ENCODE peak calls at places on chromosomes 11 and 22, in four cellular contexts. C is Panc1, I is mesenchymal stem cell, O is PC-9. G is an unnamed sample.

GRCh38 chr11:85809191-85809590 is 1.8 kb downstream of the SYTL2 start:
- DNase-seq in C (no peak), I (no peak), O (no peak), G (no peak)

GRCh38 chr11:78595431-78596130 is 20.9 kb upstream of the NARS2 start:
- DNase-seq in C (no peak), I (peak; percentile 55), O (no peak), G (no peak)

GRCh38 chr11:69298778-69299461 is 5.0 kb downstream of the MYEOV start:
- DNase-seq in C (no peak), I (peak; percentile 50), O (no peak), G (no peak)

GRCh38 chr11:102783016-102783415 is 2.6 kb upstream of the MMP10 start:
- DNase-seq in C (no peak), I (no peak), O (no peak), G (no peak)

GRCh38 chr22:17782621-17783020 is 8.4 kb upstream of the BID start:
- DNase-seq in C (no peak), I (no peak), O (no peak), G (no peak)

GRCh38 chr11:78835646-78836045 is 261.0 kb upstream of the NARS2 start:
- DNase-seq in C (no peak), I (no peak), O (no peak), G (no peak)

GRCh38 chr11:112784323-112785073 is 176.7 kb upstream of the NCAM1 start:
- DNase-seq in C (no peak), I (peak; percentile 2), O (no peak), G (no peak)

GRCh38 chr22:46084943-46085830 is 65.1 kb upstream of the PPARA start:
- DNase-seq in C (no peak), I (no peak), O (no peak), G (no peak)

GRCh38 chr11:86477495-86478155 is 102.9 kb downstream of the CCDC81 start:
- DNase-seq in C (no peak), I (peak; percentile 23), O (no peak), G (no peak)

GRCh38 chr11:78840623-78841022 is 266.0 kb upstream of the NARS2 start:
- DNase-seq in C (no peak), I (no peak), O (no peak), G (no peak)

GRCh38 chr11:832529-833113 is at the start of gene CD151:
- DNase-seq in C (no peak), I (peak; percentile 64), O (peak; percentile 60), G (peak; percentile 72)

GRCh38 chr22:32204856-32205722 is at the start of gene RFPL2:
- DNase-seq in C (peak; percentile 42), I (peak; percentile 67), O (no peak), G (peak; percentile 78)

GRCh38 chr11:134480129-134480652 is 68.1 kb upstream of the B3GAT1 start:
- DNase-seq in C (no peak), I (no peak), O (no peak), G (no peak)

GRCh38 chr22:20239951-20240773 is 28.0 kb downstream of the RTN4R start:
- DNase-seq in C (no peak), I (no peak), O (no peak), G (no peak)

GRCh38 chr11:7642747-7643146 is 30.6 kb downstream of the CYB5R2 start:
- DNase-seq in C (no peak), I (no peak), O (peak; percentile 5), G (no peak)

GRCh38 chr11:102288745-102289083 is 28.6 kb upstream of the BIRC3 start:
- DNase-seq in C (no peak), I (no peak), O (no peak), G (no peak)

GRCh38 chr11:282630-283360 is 4.6 kb downstream of the NLRP6 start:
- DNase-seq in C (no peak), I (no peak), O (no peak), G (no peak)

GRCh38 chr22:17268501-17269223 is 49.4 kb upstream of the ADA2 start:
- DNase-seq in C (no peak), I (no peak), O (no peak), G (no peak)

GRCh38 chr11:48081151-48082010 is 101.0 kb downstream of the PTPRJ start:
- DNase-seq in C (no peak), I (peak; percentile 56), O (peak; percentile 73), G (no peak)

GRCh38 chr11:109818303-109818702 is 274.9 kb upstream of the ZC3H12C start:
- DNase-seq in C (no peak), I (no peak), O (no peak), G (no peak)

GRCh38 chr22:46984751-46985506 is 222.5 kb downstream of the TBC1D22A start:
- DNase-seq in C (no peak), I (peak; percentile 3), O (peak; percentile 65), G (no peak)

GRCh38 chr22:44968736-44969135 is 41.1 kb downstream of the PHF21B start:
- DNase-seq in C (no peak), I (no peak), O (no peak), G (no peak)

GRCh38 chr11:10522921-10523320 is 18.1 kb downstream of the RNF141 start:
- DNase-seq in C (no peak), I (no peak), O (no peak), G (no peak)

GRCh38 chr11:22162754-22163153 is 30.1 kb upstream of the ANO5 start:
- DNase-seq in C (no peak), I (no peak), O (no peak), G (no peak)

GRCh38 chr11:680970-681369 is 14.1 kb downstream of the DEAF1 start:
- DNase-seq in C (no peak), I (no peak), O (no peak), G (no peak)

GRCh38 chr11:112274007-112274783 is 13.5 kb upstream of the PLET1 start:
- DNase-seq in C (no peak), I (no peak), O (no peak), G (no peak)

GRCh38 chr22:17627961-17628303 is 617 bp downstream of the ATP6V1E1 start:
- DNase-seq in C (no peak), I (peak; percentile 11), O (no peak), G (no peak)

GRCh38 chr11:134098566-134099184 is 29.8 kb downstream of the JAM3 start:
- DNase-seq in C (peak; percentile 5), I (no peak), O (no peak), G (peak; percentile 37)

GRCh38 chr22:17569971-17570511 is 6.7 kb downstream of the SLC25A18 start:
- DNase-seq in C (no peak), I (no peak), O (no peak), G (no peak)

GRCh38 chr11:93648168-93648567 is 13.3 kb upstream of the CEP295 start:
- DNase-seq in C (no peak), I (peak; percentile 32), O (no peak), G (no peak)

GRCh38 chr22:27930246-27931060 is 11.4 kb upstream of the PITPNB start:
- DNase-seq in C (no peak), I (no peak), O (no peak), G (no peak)

GRCh38 chr11:106022795-106023275 is 795 bp upstream of the MSANTD4 start:
- DNase-seq in C (no peak), I (no peak), O (no peak), G (no peak)

GRCh38 chr11:68694404-68695297 is 10.3 kb downstream of the GAL start:
- DNase-seq in C (no peak), I (no peak), O (no peak), G (no peak)

GRCh38 chr22:50674127-50674493 is 1.5 kb downstream of the SHANK3 start:
- DNase-seq in C (no peak), I (no peak), O (no peak), G (no peak)
- H3K4me3 ChIP-seq in C (peak overlapping the region; percentile 27), I (no peak overlapping the region), O (no peak overlapping the region), G (peak overlapping the region; percentile 55)

GRCh38 chr22:41360126-41360525 is 21.6 kb upstream of the TEF start:
- DNase-seq in C (no peak), I (no peak), O (no peak), G (peak; percentile 89)
- H3K36me3 ChIP-seq in C (no peaks in the 10 kb centered on the region), I (peaks cover 48% of the 10 kb centered on the region), O (peaks cover 4% of the 10 kb centered on the region), G (peaks cover 2% of the 10 kb centered on the region)

GRCh38 chr22:22185844-22186499 is 58.6 kb upstream of the VPREB1 start:
- DNase-seq in C (no peak), I (no peak), O (no peak), G (no peak)
- H3K4me3 ChIP-seq in C (no peak overlapping the region), I (no peak overlapping the region), O (no peak overlapping the region), G (no peak overlapping the region)

DNA sequence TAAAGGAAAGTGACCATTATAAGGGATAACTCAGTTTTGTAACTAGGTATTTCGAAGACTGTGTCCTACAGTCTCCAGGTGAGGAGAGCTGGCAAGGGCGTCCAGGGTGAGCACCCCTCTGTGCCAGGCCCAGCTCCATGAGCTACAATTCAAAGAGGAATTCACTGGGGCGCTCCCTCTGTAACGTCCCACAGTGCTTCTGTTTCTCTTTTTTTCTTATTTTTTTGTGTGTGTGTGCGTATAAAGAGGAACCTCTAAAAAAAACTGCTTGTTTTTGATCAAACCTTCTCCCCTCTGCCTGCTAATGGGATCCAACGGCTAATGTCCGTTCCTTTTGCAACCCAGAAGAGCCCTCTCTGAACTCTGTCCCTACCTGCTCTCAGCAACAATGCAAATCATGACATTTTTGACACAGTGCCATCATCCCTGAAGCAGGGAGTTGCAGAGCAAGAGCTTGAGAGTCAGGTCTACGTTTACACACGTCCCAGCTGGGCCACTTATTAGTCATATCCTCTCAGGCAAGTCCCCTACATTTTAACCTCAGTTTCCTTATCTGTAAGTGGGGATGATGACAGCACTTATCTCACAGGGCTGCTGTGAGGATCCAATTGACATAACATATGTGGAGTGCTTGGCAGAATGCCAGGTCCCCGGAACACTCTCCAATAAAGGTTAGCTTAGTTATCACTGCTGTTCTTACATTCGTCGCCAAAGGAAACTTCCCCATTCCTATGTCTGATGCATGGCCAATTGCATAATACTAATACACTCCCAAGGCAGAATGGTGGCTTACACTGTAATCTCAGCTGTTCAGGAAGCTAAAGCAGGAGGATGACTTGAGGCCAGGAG is 16.9 kb downstream of the ASCC2 start:
- DNase-seq in C (no peak), I (peak; percentile 97), O (peak; percentile 86), G (peak; percentile 39)
- H3K36me3 ChIP-seq in C (peaks cover 3% of the 10 kb centered on the region), I (peaks cover 61% of the 10 kb centered on the region), O (peaks cover 11% of the 10 kb centered on the region), G (peaks cover 1% of the 10 kb centered on the region)

GRCh38 chr22:22026157-22026831 is 43.7 kb upstream of the TOP3B start:
- DNase-seq in C (no peak), I (no peak), O (no peak), G (no peak)
- H3K4me3 ChIP-seq in C (no peak overlapping the region), I (no peak overlapping the region), O (no peak overlapping the region), G (no peak overlapping the region)

GRCh38 chr11:108097179-108097578 is 24.2 kb upstream of the ACAT1 start:
- DNase-seq in C (no peak), I (no peak), O (no peak), G (no peak)
- H3K36me3 ChIP-seq in C (peaks cover 29% of the 10 kb centered on the region), I (peaks cover 77% of the 10 kb centered on the region), O (peaks cover 18% of the 10 kb centered on the region), G (peaks cover 8% of the 10 kb centered on the region)

GRCh38 chr22:37562049-37562784 is 1.9 kb downstream of the CDC42EP1 start:
- DNase-seq in C (no peak), I (no peak), O (no peak), G (no peak)

GRCh38 chr22:37566329-37566837 is 6.1 kb downstream of the CDC42EP1 start:
- DNase-seq in C (no peak), I (no peak), O (no peak), G (no peak)

GRCh38 chr22:37565830-37566229 is 5.5 kb downstream of the CDC42EP1 start:
- DNase-seq in C (no peak), I (no peak), O (no peak), G (no peak)

GRCh38 chr22:37563153-37564081 is 3.1 kb downstream of the CDC42EP1 start:
- DNase-seq in C (no peak), I (peak; percentile 96), O (peak; percentile 88), G (peak; percentile 79)

GRCh38 chr22:37564111-37564711 is 3.9 kb downstream of the CDC42EP1 start:
- DNase-seq in C (no peak), I (peak; percentile 83), O (no peak), G (no peak)
- H3K4me3 ChIP-seq in C (no peak overlapping the region), I (peak overlapping the region; percentile 17), O (peak overlapping the region; percentile 95), G (no peak overlapping the region)

GRCh38 chr11:66815646-66816045 is 27.6 kb upstream of the RCE1 start:
- DNase-seq in C (peak; percentile 10), I (no peak), O (no peak), G (no peak)
- H3K36me3 ChIP-seq in C (no peaks in the 10 kb centered on the region), I (no peaks in the 10 kb centered on the region), O (no peaks in the 10 kb centered on the region), G (peaks cover 1% of the 10 kb centered on the region)